ENCODE peak calls at places on chromosome 21, in nine cellular contexts. I, X, Z, S, T, B, V, J and Y are unnamed samples.

GRCh38 chr21:26116456-26117011 is 54.0 kb downstream of the APP start:
- DNase-seq in I (peak; percentile 48), B (peak; percentile 58), V (peak; percentile 49), S (no peak), J (peak; percentile 49), Z (peak; percentile 44), T (no peak), X (no peak), Y (peak; percentile 84)

GRCh38 chr21:20701235-20701634 is 297.0 kb upstream of the NCAM2 start:
- DNase-seq in V (no peak), B (no peak), X (no peak), I (no peak), T (no peak), J (no peak), S (peak; percentile 54), Z (no peak), Y (no peak)

GRCh38 chr21:34835526-34835925 is 166.7 kb downstream of the CLIC6 start:
- DNase-seq in S (no peak), J (peak; percentile 25), B (peak; percentile 41), I (peak; percentile 75), X (no peak), T (no peak), V (no peak), Z (no peak), Y (no peak)

GRCh38 chr21:15309721-15310120 is 244.9 kb upstream of the NRIP1 start:
- DNase-seq in V (no peak), T (no peak), J (peak; percentile 57), X (peak; percentile 50), I (peak; percentile 59), B (no peak), S (no peak), Z (no peak), Y (no peak)

GRCh38 chr21:46295177-46295711 is 9.1 kb downstream of the YBEY start:
- DNase-seq in B (peak; percentile 67), X (no peak), Z (peak; percentile 69), J (no peak), V (peak; percentile 78), T (no peak), I (peak; percentile 43), S (no peak), Y (no peak)

GRCh38 chr21:46253610-46254124 is 25.1 kb upstream of the LSS start:
- DNase-seq in T (no peak), S (no peak), V (no peak), Z (peak; percentile 24), B (no peak), X (no peak), J (no peak), I (peak; percentile 40), Y (no peak)

GRCh38 chr21:14758849-14759248 is 212.7 kb upstream of the SAMSN1 start:
- DNase-seq in S (no peak), B (no peak), X (no peak), T (no peak), V (no peak), Z (no peak), J (no peak), I (no peak), Y (no peak)

GRCh38 chr21:14877581-14878228 is 187.1 kb downstream of the NRIP1 start:
- DNase-seq in J (no peak), Z (peak; percentile 49), I (no peak), B (peak; percentile 57), X (no peak), S (no peak), T (no peak), V (peak; percentile 55), Y (peak; percentile 97)

GRCh38 chr21:38671716-38672115 is 134.0 kb upstream of the ETS2 start:
- DNase-seq in X (no peak), T (no peak), Z (no peak), I (peak; percentile 35), V (peak; percentile 36), S (no peak), J (no peak), B (peak; percentile 32), Y (no peak)

GRCh38 chr21:38668067-38668466 is 137.7 kb upstream of the ETS2 start:
- DNase-seq in J (no peak), X (no peak), V (no peak), Z (no peak), B (no peak), I (no peak), S (no peak), T (no peak), Y (no peak)

GRCh38 chr21:38667466-38667865 is 138.3 kb upstream of the ETS2 start:
- DNase-seq in S (no peak), T (no peak), V (no peak), Z (no peak), J (no peak), I (no peak), X (no peak), B (no peak), Y (no peak)

GRCh38 chr21:38668501-38668900 is 137.2 kb upstream of the ETS2 start:
- DNase-seq in J (no peak), V (no peak), T (no peak), X (no peak), B (no peak), I (no peak), S (no peak), Z (no peak), Y (no peak)

DNA sequence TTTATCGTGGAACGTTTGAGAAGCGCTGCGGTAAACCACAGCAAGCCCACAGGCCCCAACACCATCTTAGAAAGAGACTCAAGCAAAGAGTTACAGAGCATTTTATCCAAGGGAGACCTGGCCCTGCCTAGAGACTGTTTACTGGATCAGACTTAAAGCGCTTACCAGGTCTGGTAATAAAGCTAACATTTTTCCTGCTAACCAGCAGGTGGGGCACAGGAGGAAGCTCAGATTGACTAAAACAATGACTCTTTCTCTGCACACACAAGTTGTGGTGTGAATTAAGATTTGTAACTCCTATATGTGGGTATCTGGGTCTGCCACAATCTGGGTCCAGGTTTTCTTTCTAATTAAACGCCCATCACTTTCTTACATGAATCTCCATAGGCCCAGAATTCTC is 136.5 kb upstream of the ETS2 start:
- DNase-seq in B (peak; percentile 41), S (no peak), J (no peak), X (no peak), T (no peak), I (peak; percentile 60), V (peak; percentile 21), Z (peak; percentile 30), Y (peak; percentile 56)
- TF ChIP-seq CTCF in B (peak; percentile 71), S (peak; percentile 39), J (no peak), X (peak; percentile 53), T (peak; percentile 14), I (peak; percentile 67), V (peak; percentile 51), Z (peak; percentile 34), Y (peak; percentile 75)

GRCh38 chr21:43723648-43724047 is 4.7 kb downstream of the PDXK start:
- DNase-seq in I (no peak), Z (no peak), X (no peak), S (no peak), B (no peak), J (peak; percentile 87), V (no peak), T (no peak), Y (no peak)

GRCh38 chr21:43728467-43729390 is 9.8 kb downstream of the PDXK start:
- DNase-seq in I (peak; percentile 99), T (peak; percentile 92), J (peak; percentile 85), B (peak; percentile 99), V (peak; percentile 98), Z (peak; percentile 98), S (peak; percentile 99), X (peak; percentile 94), Y (peak; percentile 92)

GRCh38 chr21:43727571-43728466 is 8.9 kb downstream of the PDXK start:
- DNase-seq in J (peak; percentile 52), S (peak; percentile 83), X (no peak), B (no peak), I (no peak), Z (peak; percentile 22), T (peak; percentile 70), V (no peak), Y (peak; percentile 56)

GRCh38 chr21:43731476-43731875 is 12.5 kb downstream of the PDXK start:
- DNase-seq in V (no peak), T (peak; percentile 40), J (peak; percentile 55), I (no peak), Z (no peak), S (no peak), X (no peak), B (no peak), Y (no peak)

DNA sequence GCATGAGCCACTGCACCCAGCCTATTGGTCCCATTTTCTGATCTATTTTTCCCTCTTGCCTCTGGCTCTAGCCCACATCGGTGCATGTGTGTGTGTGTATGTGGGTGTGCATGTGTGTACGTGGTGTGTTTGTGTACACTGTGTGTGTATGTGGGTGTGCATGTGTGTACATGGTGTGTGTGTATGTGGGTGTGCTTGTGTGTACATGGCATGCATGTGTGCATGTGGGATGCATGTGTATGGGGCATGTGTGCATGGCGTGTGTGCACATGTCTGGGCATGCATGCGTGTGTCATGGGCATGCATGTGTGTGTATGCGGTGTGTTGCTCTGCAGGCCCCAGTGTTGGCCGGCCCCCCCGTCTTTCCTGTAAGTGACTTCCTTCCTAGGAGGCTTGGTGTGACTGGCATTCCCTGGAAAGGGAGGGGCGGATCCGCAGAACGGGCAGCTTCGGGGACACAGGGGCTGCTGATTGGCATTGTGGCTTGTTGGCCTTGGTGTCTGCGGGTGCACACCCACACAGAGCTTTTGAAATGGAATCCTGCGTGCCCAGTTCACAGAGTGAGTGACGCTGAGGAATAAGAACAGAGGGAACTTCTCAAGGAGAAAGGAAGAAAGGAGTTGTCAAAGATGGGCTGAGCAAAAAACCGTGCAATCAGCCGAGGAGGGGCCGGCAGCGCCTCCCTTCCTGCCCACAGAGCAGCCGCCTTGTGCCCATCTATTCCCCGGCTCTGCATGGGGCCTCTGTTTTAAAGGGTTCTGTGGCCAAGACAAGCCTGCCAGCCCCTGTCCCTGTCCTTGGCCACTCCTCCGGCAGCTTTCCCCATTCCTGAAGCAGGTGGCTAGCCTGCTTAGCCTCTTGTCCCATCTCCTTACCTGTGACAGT is 8.0 kb downstream of the PDXK start:
- DNase-seq in Z (no peak), S (no peak), X (peak; percentile 45), B (no peak), J (peak; percentile 29), T (no peak), I (no peak), V (no peak), Y (no peak)
- H3K4me3 ChIP-seq in Z (no peak overlapping the region), S (peak overlapping the region; percentile 23), X (no peak overlapping the region), B (no peak overlapping the region), J (no peak overlapping the region), T (peak overlapping the region; percentile 43), I (no peak overlapping the region), V (no peak overlapping the region), Y (no peak overlapping the region)

GRCh38 chr21:41832230-41833137 is 46.7 kb downstream of the PRDM15 start:
- DNase-seq in V (no peak), Z (no peak), B (no peak), J (no peak), T (no peak), S (no peak), I (no peak), X (no peak), Y (peak; percentile 8)
- TF ChIP-seq CTCF in V (no peak), Z (no peak), B (no peak), J (no peak), T (no peak), S (no peak), I (no peak), X (no peak), Y (peak; percentile 34)

DNA sequence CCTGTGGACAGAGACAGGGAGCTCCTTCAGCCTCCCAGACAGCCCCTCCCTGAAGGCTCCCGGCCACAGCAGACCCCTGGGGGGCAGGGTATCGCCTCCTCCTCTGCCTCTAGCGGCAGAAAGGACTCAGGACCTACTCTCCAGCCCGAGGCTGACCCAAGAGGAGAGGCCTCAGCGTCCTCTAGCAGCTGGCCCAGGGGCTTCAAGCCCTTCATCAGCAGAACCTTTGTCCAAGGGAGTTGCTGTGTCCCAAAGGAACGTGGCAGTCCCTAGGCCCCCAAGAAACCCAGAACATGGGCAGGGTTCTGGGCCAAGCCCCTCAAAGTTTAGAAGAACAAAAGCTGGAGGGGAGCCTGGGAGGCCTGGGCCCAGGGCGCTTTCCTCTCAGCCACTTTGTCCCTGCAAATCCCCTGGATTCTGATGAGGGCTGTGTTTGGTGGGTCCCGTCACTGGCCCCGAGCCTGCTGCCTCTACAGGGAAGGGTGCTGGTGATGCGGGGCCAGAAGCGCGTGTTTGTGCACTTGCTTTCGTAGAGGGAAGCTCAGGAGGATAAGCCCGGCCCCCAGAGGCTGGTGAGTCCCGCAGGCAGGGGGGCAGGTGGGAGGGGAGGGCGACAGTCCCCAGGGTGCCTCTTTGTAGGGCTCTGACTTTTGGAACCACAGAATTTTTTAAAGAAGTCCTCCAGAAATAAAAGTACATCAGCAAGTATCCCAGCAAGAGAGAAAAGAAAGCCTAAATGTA is 13.3 kb downstream of the ITGB2 start:
- DNase-seq in T (no peak), J (no peak), S (no peak), X (peak; percentile 17), B (no peak), I (no peak), V (no peak), Z (no peak), Y (no peak)
- H3K4me3 ChIP-seq in T (peak overlapping the region; percentile 10), J (no peak overlapping the region), S (no peak overlapping the region), X (no peak overlapping the region), B (no peak overlapping the region), I (no peak overlapping the region), V (no peak overlapping the region), Z (no peak overlapping the region), Y (no peak overlapping the region)